ENCODE peak calls at places on chromosomes 16 and 17, in four cellular contexts. X is HCT116, N is K562, E is HepG2. K is an unnamed sample.

GRCh38 chr17:43679911-43680310 is 18.2 kb upstream of the MEOX1 start:
- DNase-seq in X (no peak), N (no peak), E (no peak), K (no peak)

GRCh38 chr17:79654350-79654959 is 43.6 kb upstream of the RBFOX3 start:
- DNase-seq in X (no peak), N (no peak), E (no peak), K (no peak)

GRCh38 chr16:46555981-46556380 is 65.2 kb downstream of the SHCBP1 start:
- DNase-seq in X (no peak), N (no peak), E (no peak), K (no peak)

GRCh38 chr16:67518676-67519075 is 10.0 kb upstream of the RIPOR1 start:
- DNase-seq in X (no peak), N (no peak), E (no peak), K (no peak)

GRCh38 chr17:29633886-29634285 is 11.2 kb upstream of the CORO6 start:
- DNase-seq in X (no peak), N (no peak), E (no peak), K (no peak)

GRCh38 chr17:51860934-51861561 is 297.5 kb downstream of the CA10 start:
- DNase-seq in X (peak), N (peak), E (peak), K (no peak)

GRCh38 chr17:55811536-55811935 is 60.7 kb downstream of the PCTP start:
- DNase-seq in X (no peak), N (no peak), E (no peak), K (no peak)

GRCh38 chr16:71520550-71520949 is 5.7 kb upstream of the CHST4 start:
- DNase-seq in X (no peak), N (no peak), E (no peak), K (no peak)

GRCh38 chr16:25796239-25796638 is 104.5 kb downstream of the HS3ST4 start:
- DNase-seq in X (no peak), N (no peak), E (no peak), K (no peak)

GRCh38 chr17:4706121-4706520 is 2.2 kb upstream of the PELP1 start:
- DNase-seq in X (no peak), N (no peak), E (no peak), K (no peak)

GRCh38 chr16:31305219-31305618 is 45.4 kb downstream of the ITGAM start:
- DNase-seq in X (no peak), N (no peak), E (no peak), K (no peak)

GRCh38 chr16:28844226-28844885 is 1.8 kb downstream of the TUFM start:
- DNase-seq in X (no peak), N (no peak), E (no peak), K (no peak)

GRCh38 chr17:79073016-79073705 is 1.5 kb upstream of the ENGASE start:
- DNase-seq in X (no peak), N (no peak), E (no peak), K (no peak)

GRCh38 chr17:8846768-8847211 is 20.7 kb downstream of the PIK3R6 start:
- DNase-seq in X (peak), N (peak), E (peak), K (no peak)
- TF ChIP-seq TCF7L2 in X (no peak), N (no peak), E (no peak), K (no peak)

DNA sequence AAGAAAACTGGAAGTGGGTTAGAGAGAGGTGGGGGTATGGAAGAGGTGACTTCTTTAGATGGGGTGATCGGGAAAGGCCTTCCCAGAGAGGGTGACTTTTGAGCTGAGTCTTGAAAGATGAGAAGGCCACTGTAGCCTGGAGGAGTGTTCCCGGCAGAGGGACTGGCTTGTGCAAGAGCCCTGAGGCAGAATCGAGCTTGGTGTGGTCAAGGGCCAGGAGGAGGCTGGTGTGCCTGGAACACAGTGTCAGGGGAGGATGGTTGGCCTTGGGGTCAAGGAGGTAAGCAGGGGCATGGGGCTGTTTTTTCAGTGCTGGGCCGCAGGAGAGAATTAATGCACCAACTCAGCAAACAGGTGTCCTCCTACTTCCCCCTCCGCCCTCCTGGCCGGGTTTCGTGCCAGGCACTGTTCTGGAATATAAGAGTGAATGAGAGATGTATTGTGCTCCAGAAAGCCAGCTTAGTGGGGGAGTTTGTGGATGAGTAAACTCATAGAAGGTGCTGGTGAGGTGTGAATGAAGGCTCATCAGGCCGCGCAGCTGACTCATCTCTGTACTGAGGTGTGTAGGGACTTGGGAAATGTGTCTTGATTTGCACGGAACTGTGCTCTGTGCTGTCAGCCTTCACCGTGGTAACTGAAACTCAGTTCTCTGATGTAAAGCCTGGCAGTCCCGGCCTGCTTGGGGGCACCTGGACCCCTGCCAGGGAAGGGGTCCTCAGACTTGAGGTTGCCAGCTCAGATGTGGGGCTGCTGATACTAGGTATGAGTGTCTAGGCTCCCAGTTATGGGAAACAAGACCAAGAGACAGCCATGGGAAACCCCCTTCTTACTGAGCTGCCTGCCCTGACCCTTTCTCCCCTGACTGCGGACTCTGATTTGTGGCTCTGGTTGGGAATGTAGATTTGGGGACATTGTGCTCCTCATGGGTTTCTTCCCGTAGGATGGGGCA is 15.3 kb downstream of the KSR1 start:
- DNase-seq in X (peak), N (no peak), E (no peak), K (no peak)
- TF ChIP-seq TCF7L2 in X (no peak), N (no peak), E (no peak), K (no peak)

DNA sequence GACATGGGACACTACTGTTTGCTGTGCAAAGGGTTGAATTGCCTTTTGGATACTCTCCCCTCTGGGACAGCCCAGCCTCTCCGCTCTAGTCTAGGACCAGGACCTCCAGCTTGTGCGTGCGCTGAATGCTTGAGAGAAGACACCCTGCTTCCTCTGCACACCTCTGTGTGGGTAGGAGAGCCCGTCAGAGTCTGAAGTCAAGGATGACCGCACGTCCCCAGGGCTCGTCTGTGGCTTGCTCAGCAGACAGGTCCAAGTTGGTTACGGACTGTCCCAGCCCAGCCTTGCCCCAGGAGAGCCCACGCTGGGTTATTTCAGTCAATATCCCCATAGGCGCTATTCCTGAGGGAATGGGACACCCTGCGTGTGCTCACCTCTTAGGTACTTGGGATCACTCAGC is 3.7 kb downstream of the C16orf89 start:
- DNase-seq in X (no peak), N (no peak), E (no peak), K (no peak)
- TF ChIP-seq TCF7L2 in X (no peak), N (no peak), E (no peak), K (no peak)

DNA sequence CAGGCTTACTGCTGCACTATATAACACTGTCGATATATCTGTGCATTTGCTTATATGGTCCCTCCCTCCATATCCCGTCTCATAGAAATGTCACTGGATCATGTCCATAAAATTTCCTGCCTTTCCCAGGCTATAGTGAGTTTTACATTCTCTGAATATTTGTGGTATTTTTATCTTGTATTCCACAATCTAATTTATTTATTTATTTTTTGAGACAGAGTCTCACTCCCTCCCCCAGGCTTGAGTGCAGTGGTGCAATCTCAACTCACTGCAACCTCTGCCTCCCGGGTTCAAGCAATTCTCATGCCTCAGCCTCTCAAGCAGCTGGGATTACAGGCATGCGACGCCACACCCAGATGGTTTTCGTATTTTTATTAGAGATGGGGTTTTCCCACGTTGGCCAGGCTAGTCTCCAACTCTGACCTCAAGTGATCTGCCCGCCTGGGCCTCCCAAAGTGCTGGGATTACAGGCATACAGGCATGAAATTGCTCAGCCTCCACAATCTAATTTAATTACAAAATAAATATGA is 12.9 kb downstream of the TRIM37 start:
- DNase-seq in X (no peak), N (no peak), E (peak), K (no peak)
- TF ChIP-seq TCF7L2 in X (no peak), N (no peak), E (no peak), K (peak)

GRCh38 chr17:39706921-39707337 is 7.1 kb downstream of the ERBB2 start:
- DNase-seq in X (no peak), N (no peak), E (no peak), K (no peak)
- TF ChIP-seq TCF7L2 in X (no peak), N (no peak), E (no peak), K (no peak)

GRCh38 chr17:82636626-82637598 is 11.3 kb downstream of the WDR45B start:
- DNase-seq in X (no peak), N (no peak), E (no peak), K (no peak)
- TF ChIP-seq TCF7L2 in X (no peak), N (no peak), E (no peak), K (no peak)

DNA sequence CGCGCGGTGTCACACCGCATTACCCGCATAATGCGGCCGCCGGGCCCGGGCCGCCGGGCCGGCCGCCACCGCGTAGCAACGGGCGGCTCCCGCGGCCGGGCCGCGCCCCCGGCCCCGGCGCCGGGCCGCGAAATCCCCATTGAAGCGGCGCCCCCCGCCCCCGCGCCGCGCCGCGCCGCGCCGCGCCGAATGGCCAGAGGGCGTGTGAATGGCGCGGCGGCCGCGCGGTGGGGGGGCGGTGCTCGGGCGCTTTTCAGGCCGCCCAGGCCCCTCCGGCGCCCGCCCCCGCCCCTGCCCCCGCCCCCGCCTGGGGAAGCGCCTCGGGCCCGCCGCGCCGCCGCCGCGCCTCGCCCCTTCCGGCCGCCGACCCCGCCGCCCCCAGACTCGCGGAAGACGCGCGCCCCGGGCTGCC is 46.9 kb downstream of the WNT3 start:
- DNase-seq in X (no peak), N (peak), E (no peak), K (no peak)
- TF ChIP-seq TCF7L2 in X (no peak), N (no peak), E (no peak), K (no peak)

GRCh38 chr16:89136931-89137330 is 34.6 kb upstream of the CDH15 start:
- DNase-seq in X (no peak), N (no peak), E (no peak), K (no peak)
- TF ChIP-seq TCF7L2 in X (no peak), N (no peak), E (no peak), K (no peak)